ENCODE peak calls at places on chromosomes 11 and 22, in five cellular contexts. J is prostate gland, U is lung, C is neuronal stem cell, H is SJSA1. F is an unnamed sample.

GRCh38 chr11:116117326-116118137 is 613.3 kb upstream of the CADM1 start:
- DNase-seq in H (no peak), U (no peak), J (no peak), C (no peak), F (no peak)

GRCh38 chr22:49014227-49015201 is 813.2 kb downstream of the BRD1 start:
- DNase-seq in J (no peak), C (no peak), H (no peak), U (no peak), F (no peak)

GRCh38 chr11:128628686-128629085 is 41.3 kb upstream of the ETS1 start:
- DNase-seq in C (no peak), J (no peak), H (no peak), U (no peak), F (peak; percentile 34)

GRCh38 chr11:107646783-107647182 is 55.8 kb downstream of the ELMOD1 start:
- DNase-seq in H (no peak), U (no peak), J (no peak), C (no peak), F (no peak)

GRCh38 chr22:43567691-43568308 is 156.0 kb downstream of the MPPED1 start:
- DNase-seq in J (no peak), H (no peak), U (no peak), C (no peak), F (no peak)

GRCh38 chr11:74932797-74933196 is 16.1 kb downstream of the XRRA1 start:
- DNase-seq in J (no peak), H (no peak), U (no peak), C (no peak), F (no peak)

GRCh38 chr11:13446444-13446843 is 16.6 kb downstream of the BTBD10 start:
- DNase-seq in U (no peak), H (peak; percentile 34), C (no peak), J (no peak), F (no peak)

GRCh38 chr11:5304046-5304445 is 2.3 kb upstream of the OR51B4 start:
- DNase-seq in J (no peak), C (no peak), U (no peak), H (no peak), F (no peak)

GRCh38 chr22:26168934-26169311 is 339 bp upstream of the SEZ6L start:
- DNase-seq in J (no peak), U (no peak), C (no peak), H (no peak), F (no peak)

GRCh38 chr22:50119768-50120251 is 30.0 kb downstream of the MOV10L1 start:
- DNase-seq in H (peak; percentile 56), C (no peak), U (no peak), J (no peak), F (no peak)

GRCh38 chr11:64343740-64344133 is 3.7 kb downstream of the CCDC88B start:
- DNase-seq in C (no peak), U (no peak), H (no peak), J (no peak), F (no peak)

GRCh38 chr11:2376751-2377451 is at the start of gene CD81:
- DNase-seq in J (no peak), H (peak; percentile 38), C (peak; percentile 56), U (no peak), F (peak; percentile 80)

GRCh38 chr11:115765803-115766239 is 261.6 kb upstream of the CADM1 start:
- DNase-seq in U (no peak), C (no peak), H (no peak), J (no peak), F (no peak)

GRCh38 chr11:43943931-43944751 is 1.7 kb downstream of the C11orf96 start:
- DNase-seq in J (no peak), C (no peak), H (peak; percentile 88), U (no peak), F (no peak)

GRCh38 chr11:93515438-93515837 is 27.8 kb downstream of the SMCO4 start:
- DNase-seq in C (no peak), U (no peak), J (no peak), H (no peak), F (no peak)

GRCh38 chr11:29448246-29448877 is 568.5 kb downstream of the KCNA4 start:
- DNase-seq in U (no peak), H (no peak), C (peak; percentile 23), J (no peak), F (no peak)

GRCh38 chr22:46355369-46355995 is 20.0 kb downstream of the TRMU start:
- DNase-seq in C (peak; percentile 70), H (peak; percentile 60), U (peak; percentile 75), J (peak; percentile 68), F (peak; percentile 46)

GRCh38 chr11:46332568-46333128 is 14.6 kb upstream of the DGKZ start:
- DNase-seq in U (no peak), H (no peak), C (no peak), J (no peak), F (no peak)

GRCh38 chr22:29883831-29884139 is 811 bp downstream of the MTMR3 start:
- DNase-seq in C (no peak), U (no peak), H (no peak), J (no peak), F (no peak)

GRCh38 chr11:121895919-121896318 is 220.1 kb downstream of the BLID start:
- DNase-seq in J (no peak), U (no peak), C (no peak), H (peak; percentile 16), F (no peak)
- H3K4me1 ChIP-seq in J (no peaks in the 10 kb centered on the region), U (peaks cover 8% of the 10 kb centered on the region), C (no peaks in the 10 kb centered on the region), H (no peaks in the 10 kb centered on the region), F (no peaks in the 10 kb centered on the region)

DNA sequence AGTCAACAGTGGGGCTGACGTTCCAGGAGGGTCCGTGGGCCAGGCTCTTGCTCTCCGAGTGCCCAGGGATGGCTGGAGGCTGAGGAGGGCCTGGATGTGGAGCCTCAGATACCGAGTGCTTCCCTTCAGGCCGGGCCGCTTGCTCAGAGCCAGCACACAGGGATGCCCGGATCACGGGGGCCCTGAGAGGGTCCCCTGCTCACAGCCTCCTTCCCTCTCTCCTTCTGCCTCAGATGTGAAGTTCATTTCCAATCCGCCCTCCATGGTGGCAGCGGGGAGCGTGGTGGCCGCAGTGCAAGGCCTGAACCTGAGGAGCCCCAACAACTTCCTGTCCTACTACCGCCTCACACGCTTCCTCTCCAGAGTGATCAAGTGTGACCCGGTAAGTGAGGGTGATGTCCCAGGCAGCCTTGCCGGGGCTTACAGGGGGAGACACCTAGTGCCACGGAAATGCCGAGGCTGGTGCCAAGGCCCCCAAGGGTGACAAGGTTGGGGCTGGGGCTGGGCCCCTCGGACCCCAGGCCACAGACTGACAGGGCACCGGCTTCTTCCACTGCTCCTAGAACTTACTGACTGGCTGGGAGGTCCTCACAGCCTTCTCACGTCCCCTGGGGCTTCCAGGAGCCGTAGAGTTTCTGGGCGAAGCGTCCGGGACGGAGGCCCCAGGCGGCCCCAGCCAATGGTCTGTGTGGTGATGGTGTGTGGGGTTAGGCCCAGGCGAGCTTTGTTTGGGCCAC is 7.0 kb downstream of the CCND1 start:
- DNase-seq in H (peak; percentile 56), C (no peak), U (no peak), J (no peak), F (no peak)
- H3K27ac ChIP-seq in H (peak overlapping the region; percentile 18), C (no peak overlapping the region), U (peak overlapping the region; percentile 44), J (no peak overlapping the region), F (no peak overlapping the region)

DNA sequence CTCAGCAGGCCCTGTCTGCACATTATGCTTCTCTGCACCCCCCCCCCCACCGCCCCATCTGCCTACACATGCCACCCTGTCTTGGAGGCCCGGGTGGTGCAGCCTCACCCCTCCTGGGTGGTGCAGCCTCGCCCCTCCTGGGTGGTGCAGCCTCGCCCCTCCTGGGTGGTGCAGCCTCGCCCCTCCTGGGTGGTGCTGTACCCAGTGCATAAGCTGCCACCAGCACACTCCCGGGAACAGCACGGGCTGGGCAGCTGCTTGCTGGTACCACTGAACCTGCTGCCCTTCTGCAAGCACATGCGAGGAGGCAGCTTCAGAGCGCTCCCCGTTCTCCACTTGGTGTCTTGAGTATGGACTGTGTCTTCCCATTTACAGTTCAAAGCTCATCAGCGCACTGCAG is 69.3 kb downstream of the NCAPD3 start:
- DNase-seq in C (no peak), U (no peak), H (no peak), J (no peak), F (no peak)
- H3K36me3 ChIP-seq in C (peaks cover 100% of the 10 kb centered on the region), U (peaks cover 52% of the 10 kb centered on the region), H (peaks cover 8% of the 10 kb centered on the region), J (peaks cover 8% of the 10 kb centered on the region), F (peaks cover 34% of the 10 kb centered on the region)

DNA sequence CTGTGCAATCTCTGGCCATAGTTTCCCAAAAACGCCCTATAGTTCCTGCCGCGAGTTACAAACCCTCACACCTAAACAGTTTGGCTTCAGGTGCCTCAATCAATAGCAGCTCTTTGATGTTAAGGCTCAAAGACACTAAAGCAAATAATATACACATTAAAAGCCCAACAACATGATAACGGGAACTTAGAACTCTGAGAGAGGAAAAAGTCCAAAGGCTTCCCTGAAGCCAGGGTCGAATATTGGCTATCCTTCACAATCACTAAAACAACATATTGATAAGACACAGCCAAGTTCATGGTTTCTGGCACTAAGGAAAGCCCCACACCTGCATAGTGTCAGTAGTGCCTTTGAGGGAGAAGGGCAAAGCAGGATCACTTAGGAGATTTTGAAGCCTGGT is 54.9 kb downstream of the NTM start:
- DNase-seq in H (no peak), C (no peak), J (no peak), U (no peak), F (no peak)
- H3K4me1 ChIP-seq in H (no peaks in the 10 kb centered on the region), C (no peaks in the 10 kb centered on the region), J (no peaks in the 10 kb centered on the region), U (no peaks in the 10 kb centered on the region), F (no peaks in the 10 kb centered on the region)

GRCh38 chr11:86670179-86670578 is 2.2 kb downstream of the ME3 start:
- DNase-seq in J (no peak), C (no peak), H (no peak), U (no peak), F (no peak)

GRCh38 chr11:86669424-86669823 is 3.0 kb downstream of the ME3 start:
- DNase-seq in U (no peak), J (no peak), C (no peak), H (no peak), F (no peak)

GRCh38 chr11:86671386-86672006 is 920 bp downstream of the ME3 start:
- DNase-seq in J (peak; percentile 87), U (peak; percentile 63), H (peak; percentile 37), C (no peak), F (no peak)

GRCh38 chr11:86666193-86666592 is 6.2 kb downstream of the ME3 start:
- DNase-seq in U (no peak), C (no peak), H (no peak), J (no peak), F (no peak)

GRCh38 chr11:86668929-86669328 is 3.5 kb downstream of the ME3 start:
- DNase-seq in H (no peak), U (no peak), C (no peak), J (no peak), F (no peak)
- H3K27ac ChIP-seq in H (no peak overlapping the region), U (no peak overlapping the region), C (no peak overlapping the region), J (no peak overlapping the region), F (no peak overlapping the region)

GRCh38 chr11:20045098-20045688 is 115.1 kb downstream of the DBX1 start:
- DNase-seq in U (no peak), C (no peak), J (no peak), H (no peak), F (no peak)
- H3K36me3 ChIP-seq in U (peaks cover 17% of the 10 kb centered on the region), C (peaks cover 63% of the 10 kb centered on the region), J (no peaks in the 10 kb centered on the region), H (peaks cover 16% of the 10 kb centered on the region), F (no peaks in the 10 kb centered on the region)

GRCh38 chr11:1305063-1305495 is 4.4 kb downstream of the TOLLIP start:
- DNase-seq in U (no peak), J (no peak), H (no peak), C (no peak), F (no peak)
- H3K4me1 ChIP-seq in U (peaks cover 8% of the 10 kb centered on the region), J (peaks cover 34% of the 10 kb centered on the region), H (peaks cover 7% of the 10 kb centered on the region), C (peaks cover 17% of the 10 kb centered on the region), F (peaks cover 23% of the 10 kb centered on the region)